ENCODE peak calls at places on chromosomes 13 and 19, in seven cellular contexts. K is endodermal cell, E is IMR-90, Y is GM12878, R is SK-N-SH, W is MM.1S, U is mammary epithelial cell. A is an unnamed sample.

GRCh38 chr19:34493038-34493648 is 11.6 kb downstream of the WTIP start:
- DNase-seq in K (no peak), E (no peak), Y (no peak), R (no peak), W (no peak), U (no peak), A (no peak)

GRCh38 chr19:33390120-33390907 is 16.8 kb downstream of the CEBPG start:
- DNase-seq in K (no peak), E (no peak), Y (no peak), R (peak), W (no peak), U (no peak), A (no peak)

GRCh38 chr19:56918682-56919307 is 78.3 kb upstream of the PEG3 start:
- DNase-seq in K (no peak), E (no peak), Y (no peak), R (no peak), W (no peak), U (no peak), A (no peak)

GRCh38 chr13:100493418-100493817 is 95.2 kb downstream of the GGACT start:
- DNase-seq in K (no peak), E (no peak), Y (no peak), R (no peak), W (no peak), U (no peak), A (no peak)

GRCh38 chr13:41520699-41521630 is 63.6 kb downstream of the RGCC start:
- DNase-seq in K (no peak), E (no peak), Y (no peak), R (no peak), W (no peak), U (no peak), A (no peak)

GRCh38 chr19:32233885-32234284 is 111.5 kb upstream of the ZNF507 start:
- DNase-seq in K (no peak), E (no peak), Y (no peak), R (no peak), W (no peak), U (no peak), A (no peak)

GRCh38 chr19:3975637-3976087 is 4.8 kb upstream of the DAPK3 start:
- DNase-seq in K (peak), E (no peak), Y (no peak), R (no peak), W (no peak), U (no peak), A (peak)

GRCh38 chr13:97798836-97799235 is 154.6 kb upstream of the IPO5 start:
- DNase-seq in K (no peak), E (peak), Y (no peak), R (no peak), W (no peak), U (no peak), A (no peak)

GRCh38 chr13:29925457-29925856 is 75.0 kb upstream of the UBL3 start:
- DNase-seq in K (no peak), E (peak), Y (no peak), R (peak), W (no peak), U (peak), A (no peak)

GRCh38 chr13:51618626-51619025 is 34.4 kb downstream of the WDFY2 start:
- DNase-seq in K (no peak), E (no peak), Y (no peak), R (no peak), W (no peak), U (peak), A (no peak)

GRCh38 chr19:46967578-46968018 is 52.0 kb upstream of the NPAS1 start:
- DNase-seq in K (no peak), E (no peak), Y (no peak), R (no peak), W (no peak), U (no peak), A (no peak)

GRCh38 chr13:79512950-79513349 is 32.0 kb downstream of the NDFIP2 start:
- DNase-seq in K (no peak), E (no peak), Y (no peak), R (no peak), W (no peak), U (no peak), A (no peak)

GRCh38 chr19:32902448-32902847 is 32.9 kb upstream of the SLC7A9 start:
- DNase-seq in K (peak), E (no peak), Y (no peak), R (no peak), W (no peak), U (no peak), A (no peak)

GRCh38 chr13:81602236-81602635 is 1261.3 kb upstream of the SPRY2 start:
- DNase-seq in K (no peak), E (no peak), Y (no peak), R (no peak), W (no peak), U (no peak), A (no peak)

GRCh38 chr13:77930430-77930829 is 11.8 kb upstream of the EDNRB start:
- DNase-seq in K (no peak), E (no peak), Y (no peak), R (no peak), W (no peak), U (no peak), A (no peak)

GRCh38 chr19:15292847-15293582 is 39.3 kb downstream of the BRD4 start:
- DNase-seq in K (no peak), E (no peak), Y (no peak), R (no peak), W (peak), U (no peak), A (no peak)

GRCh38 chr13:102856603-102857002 is 10.8 kb downstream of the ERCC5 start:
- DNase-seq in K (no peak), E (no peak), Y (no peak), R (no peak), W (no peak), U (peak), A (no peak)

GRCh38 chr19:48533770-48534169 is 18.2 kb upstream of the SULT2B1 start:
- DNase-seq in K (no peak), E (no peak), Y (no peak), R (no peak), W (no peak), U (no peak), A (no peak)

GRCh38 chr19:19847781-19848180 is 17.9 kb upstream of the ZNF253 start:
- DNase-seq in K (no peak), E (no peak), Y (no peak), R (no peak), W (no peak), U (no peak), A (no peak)

GRCh38 chr13:84896128-84896527 is 903.1 kb downstream of the SLITRK6 start:
- DNase-seq in K (peak), E (peak), Y (peak), R (peak), W (peak), U (peak), A (no peak)

GRCh38 chr13:38348890-38349289 is 761 bp upstream of the UFM1 start:
- DNase-seq in K (no peak), E (peak), Y (no peak), R (no peak), W (no peak), U (peak), A (no peak)

GRCh38 chr13:28659611-28659970 is 661 bp downstream of the POMP start:
- DNase-seq in K (no peak), E (peak), Y (no peak), R (no peak), W (peak), U (peak), A (no peak)

GRCh38 chr13:20610006-20610405 is 43.0 kb downstream of the IFT88 start:
- DNase-seq in K (no peak), E (peak), Y (no peak), R (no peak), W (no peak), U (no peak), A (no peak)

GRCh38 chr19:55591555-55591954 is 7.8 kb downstream of the FIZ1 start:
- DNase-seq in K (peak), E (no peak), Y (no peak), R (no peak), W (no peak), U (no peak), A (no peak)

GRCh38 chr13:93847162-93847561 is 620.6 kb downstream of the GPC6 start:
- DNase-seq in K (no peak), E (peak), Y (no peak), R (no peak), W (no peak), U (peak), A (no peak)

GRCh38 chr19:35306473-35307246 is 14.7 kb downstream of the MAG start:
- DNase-seq in K (peak), E (no peak), Y (no peak), R (no peak), W (no peak), U (no peak), A (no peak)

GRCh38 chr19:33905473-33905936 is 108.8 kb downstream of the KCTD15 start:
- DNase-seq in K (peak), E (no peak), Y (no peak), R (peak), W (no peak), U (peak), A (no peak)

GRCh38 chr19:58091251-58091995 is 6.6 kb downstream of the ZSCAN18 start:
- DNase-seq in K (no peak), E (no peak), Y (no peak), R (no peak), W (no peak), U (no peak), A (no peak)

GRCh38 chr19:17335575-17335974 is 920 bp upstream of the ANO8 start:
- DNase-seq in K (peak), E (no peak), Y (no peak), R (no peak), W (no peak), U (no peak), A (no peak)

GRCh38 chr19:13164370-13165090 is 14.3 kb downstream of the IER2 start:
- DNase-seq in K (peak), E (peak), Y (no peak), R (peak), W (no peak), U (peak), A (no peak)

GRCh38 chr19:27909185-27909840 is 1303.6 kb downstream of the UQCRFS1 start:
- DNase-seq in K (peak), E (no peak), Y (no peak), R (no peak), W (no peak), U (no peak), A (no peak)

GRCh38 chr13:25415196-25415595 is 43.4 kb downstream of the ATP8A2 start:
- DNase-seq in K (no peak), E (no peak), Y (no peak), R (no peak), W (no peak), U (no peak), A (no peak)

GRCh38 chr13:62294210-62294609 is 878.6 kb upstream of the PCDH20 start:
- DNase-seq in K (no peak), E (peak), Y (no peak), R (no peak), W (no peak), U (no peak), A (no peak)

GRCh38 chr13:104608280-104608679 is 1542.1 kb upstream of the SLC10A2 start:
- DNase-seq in K (no peak), E (no peak), Y (no peak), R (no peak), W (no peak), U (no peak), A (no peak)

GRCh38 chr13:95255072-95255732 is 46.0 kb downstream of the ABCC4 start:
- DNase-seq in K (no peak), E (no peak), Y (no peak), R (no peak), W (no peak), U (no peak), A (no peak)

GRCh38 chr13:34833562-34834182 is 108.4 kb upstream of the NBEA start:
- DNase-seq in K (peak), E (peak), Y (no peak), R (no peak), W (no peak), U (peak), A (no peak)
- H3K9ac ChIP-seq in K (no peak), E (no peak), Y (no peak), R (no peak), W (no peak), U (no peak), A (no peak)

GRCh38 chr13:110070511-110071120 is 236.3 kb downstream of the COL4A1 start:
- DNase-seq in K (no peak), E (peak), Y (no peak), R (no peak), W (no peak), U (peak), A (no peak)

GRCh38 chr13:110070046-110070445 is 236.9 kb downstream of the COL4A1 start:
- DNase-seq in K (no peak), E (no peak), Y (no peak), R (no peak), W (no peak), U (no peak), A (no peak)

GRCh38 chr13:110068176-110068473 is 238.8 kb downstream of the COL4A1 start:
- DNase-seq in K (no peak), E (no peak), Y (no peak), R (no peak), W (no peak), U (no peak), A (no peak)

GRCh38 chr13:110073982-110074381 is 233.0 kb downstream of the COL4A1 start:
- DNase-seq in K (no peak), E (no peak), Y (no peak), R (no peak), W (no peak), U (no peak), A (no peak)
- TF ChIP-seq CTCF in K (peak), E (no peak), Y (no peak), R (no peak), W (no peak), U (no peak), A (no peak)

GRCh38 chr19:31104451-31104850 is 244.8 kb downstream of the TSHZ3 start:
- DNase-seq in K (no peak), E (no peak), Y (no peak), R (no peak), W (no peak), U (no peak), A (no peak)

GRCh38 chr19:31099470-31100190 is 249.6 kb downstream of the TSHZ3 start:
- DNase-seq in K (no peak), E (no peak), Y (no peak), R (peak), W (no peak), U (no peak), A (no peak)

GRCh38 chr19:31103228-31103627 is 246.0 kb downstream of the TSHZ3 start:
- DNase-seq in K (no peak), E (no peak), Y (no peak), R (no peak), W (no peak), U (no peak), A (no peak)

GRCh38 chr19:31102674-31103073 is 246.6 kb downstream of the TSHZ3 start:
- DNase-seq in K (no peak), E (no peak), Y (no peak), R (no peak), W (no peak), U (no peak), A (no peak)

DNA sequence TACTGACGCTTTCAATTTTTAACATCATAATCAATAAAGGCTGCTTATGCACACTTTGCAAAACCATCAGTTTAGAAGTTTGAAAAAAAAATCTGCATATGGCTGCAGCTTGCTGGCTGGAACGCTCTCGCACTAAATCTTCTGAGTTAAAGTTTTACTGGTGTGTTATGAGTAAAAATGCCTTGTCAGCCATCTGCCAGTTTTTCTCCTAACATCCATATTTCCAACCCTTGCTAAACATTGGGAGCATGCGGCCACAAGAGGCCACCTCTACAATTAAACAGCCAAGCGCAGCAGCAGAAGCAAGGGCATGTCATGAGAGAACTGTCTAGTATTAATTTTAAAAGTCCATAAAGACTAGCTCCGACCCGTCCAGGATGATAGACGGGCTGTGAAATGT is 248.3 kb downstream of the TSHZ3 start:
- DNase-seq in K (no peak), E (no peak), Y (no peak), R (no peak), W (no peak), U (no peak), A (no peak)
- H3K27ac ChIP-seq in K (no peak), E (no peak), Y (no peak), R (no peak), W (no peak), U (no peak), A (no peak)

DNA sequence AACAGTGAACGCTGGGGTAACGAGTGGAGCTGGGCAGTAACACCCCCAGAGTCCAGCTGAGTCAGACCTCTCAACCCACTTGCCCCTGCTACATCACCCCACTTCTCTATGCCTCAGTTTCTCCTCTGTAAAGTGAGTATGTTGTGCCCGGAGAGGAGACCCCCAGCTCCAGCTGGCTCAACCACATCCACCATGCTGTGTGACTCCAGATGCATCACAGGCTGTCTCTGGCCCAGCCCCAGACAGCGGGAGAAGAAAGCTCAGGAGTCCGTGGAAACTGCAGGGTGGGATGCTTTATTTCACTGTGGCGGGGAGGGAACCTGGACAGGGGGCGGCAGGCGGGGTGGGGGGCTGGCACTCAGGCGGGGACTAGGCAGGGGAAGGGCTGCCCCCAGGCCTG is 9.6 kb upstream of the ELL start:
- DNase-seq in K (no peak), E (no peak), Y (no peak), R (no peak), W (no peak), U (no peak), A (no peak)
- H3K9ac ChIP-seq in K (no peak), E (no peak), Y (no peak), R (no peak), W (no peak), U (no peak), A (no peak)

GRCh38 chr13:32023698-32024097 is 7.9 kb upstream of the FRY start:
- DNase-seq in K (no peak), E (no peak), Y (no peak), R (no peak), W (no peak), U (no peak), A (no peak)
- TF ChIP-seq CTCF in K (peak), E (peak), Y (peak), R (peak), W (no peak), U (peak), A (no peak)

GRCh38 chr13:80572308-80572676 is 231.4 kb upstream of the SPRY2 start:
- DNase-seq in K (no peak), E (no peak), Y (no peak), R (peak), W (no peak), U (no peak), A (no peak)
- H3K27ac ChIP-seq in K (no peak), E (no peak), Y (no peak), R (peak), W (no peak), U (no peak), A (no peak)

DNA sequence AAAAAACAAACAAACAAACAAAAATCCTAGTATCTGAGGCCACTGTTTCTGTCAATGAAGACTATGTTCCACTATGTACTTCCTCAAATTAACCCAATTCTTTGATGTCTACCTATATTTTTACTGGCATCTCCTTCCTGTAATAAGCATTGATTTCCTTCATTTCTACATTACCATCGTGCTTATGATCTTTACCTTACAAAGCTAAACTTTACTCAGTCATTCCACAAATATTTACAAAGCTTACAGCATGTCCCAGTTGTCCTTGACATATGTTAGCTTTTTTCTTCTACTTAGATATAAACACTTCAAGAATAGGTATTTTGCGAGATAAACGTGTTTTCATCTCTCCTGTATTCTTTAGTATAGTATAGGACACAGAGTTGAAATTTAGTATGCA is 1090.9 kb downstream of the PCDH9 start:
- DNase-seq in K (no peak), E (no peak), Y (no peak), R (no peak), W (no peak), U (no peak), A (no peak)
- H3K9ac ChIP-seq in K (no peak), E (no peak), Y (no peak), R (no peak), W (no peak), U (no peak), A (no peak)

DNA sequence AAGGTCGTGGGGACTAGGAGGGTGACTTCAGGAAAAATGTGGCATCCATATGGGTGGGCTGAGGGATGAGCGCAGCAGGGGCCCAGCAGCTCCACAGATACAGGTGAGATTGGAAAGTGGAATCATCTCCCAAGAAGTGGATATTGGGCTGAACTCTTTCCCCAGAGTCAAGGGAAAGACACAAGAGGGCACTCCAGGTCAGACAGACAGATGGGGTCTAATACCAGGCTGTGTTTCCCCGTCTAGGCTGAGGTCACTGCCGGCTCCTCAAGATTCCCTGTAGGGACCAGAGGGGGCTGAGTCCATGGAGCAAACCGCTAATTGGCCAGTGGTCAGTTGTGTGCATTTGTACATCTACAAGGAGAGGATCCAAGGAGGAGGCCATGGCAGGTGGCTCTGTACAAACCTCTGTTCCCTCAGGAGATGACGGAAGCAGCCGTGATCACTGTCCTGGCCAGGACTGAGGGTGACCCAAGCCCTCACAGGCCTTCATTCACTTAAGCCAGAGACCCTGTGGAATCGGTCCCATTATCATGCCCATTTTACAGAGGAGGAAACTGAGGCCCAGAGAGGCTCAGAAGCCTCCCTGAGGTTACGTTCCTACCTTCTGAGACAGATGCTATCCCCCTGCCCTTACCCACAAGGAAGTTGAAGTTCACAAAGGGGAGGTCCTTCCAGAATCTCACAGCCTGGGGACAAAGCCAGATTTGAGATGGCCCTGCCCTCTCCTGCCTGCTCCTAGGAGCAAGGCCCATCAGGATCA is 14.9 kb upstream of the IGLON5 start:
- DNase-seq in K (peak), E (no peak), Y (no peak), R (peak), W (no peak), U (no peak), A (no peak)
- TF ChIP-seq CTCF in K (peak), E (no peak), Y (no peak), R (no peak), W (no peak), U (no peak), A (peak)

GRCh38 chr13:113291129-113291528 is 5.9 kb upstream of the LAMP1 start:
- DNase-seq in K (no peak), E (no peak), Y (no peak), R (no peak), W (no peak), U (no peak), A (no peak)
- H3K27ac ChIP-seq in K (no peak), E (no peak), Y (no peak), R (no peak), W (no peak), U (no peak), A (no peak)

GRCh38 chr19:40147338-40147692 is 43.9 kb upstream of the MAP3K10 start:
- DNase-seq in K (no peak), E (no peak), Y (no peak), R (no peak), W (no peak), U (no peak), A (no peak)

GRCh38 chr19:40144151-40144550 is 47.1 kb upstream of the MAP3K10 start:
- DNase-seq in K (no peak), E (no peak), Y (no peak), R (no peak), W (peak), U (no peak), A (no peak)

GRCh38 chr19:40150170-40150569 is 41.1 kb upstream of the MAP3K10 start:
- DNase-seq in K (no peak), E (peak), Y (no peak), R (no peak), W (no peak), U (no peak), A (no peak)

GRCh38 chr19:40144947-40145748 is 46.1 kb upstream of the MAP3K10 start:
- DNase-seq in K (no peak), E (no peak), Y (no peak), R (no peak), W (peak), U (no peak), A (no peak)

GRCh38 chr19:40147693-40148347 is 43.4 kb upstream of the MAP3K10 start:
- DNase-seq in K (no peak), E (peak), Y (no peak), R (no peak), W (peak), U (peak), A (no peak)
- H3K9ac ChIP-seq in K (no peak), E (no peak), Y (no peak), R (no peak), W (peak), U (no peak), A (peak)